ENCODE peak calls at places on chromosomes 4 and X, in five cellular contexts. H is left ventricle myocardium inferior, J is hepatocyte, T is left lung, R is neural progenitor cell. E is an unnamed sample.

GRCh38 chr4:139582044-139582443 is 26.0 kb upstream of the SETD7 start:
- DNase-seq in H (no peak), J (no peak), T (no peak), R (no peak), E (no peak)

GRCh38 chr4:68466185-68466584 is 18.9 kb downstream of the TMPRSS11E start:
- DNase-seq in H (no peak), J (no peak), T (no peak), R (no peak), E (no peak)

GRCh38 chrX:63993936-63994335 is 208.9 kb upstream of the ARHGEF9 start:
- DNase-seq in H (no peak), J (no peak), T (no peak), R (no peak), E (no peak)

GRCh38 chr4:159446266-159446976 is 343.5 kb downstream of the RAPGEF2 start:
- DNase-seq in H (no peak), J (peak; percentile 86), T (no peak), R (peak; percentile 69), E (peak; percentile 64)

GRCh38 chr4:81754169-81754568 is 282.5 kb upstream of the RASGEF1B start:
- DNase-seq in H (no peak), J (no peak), T (no peak), R (no peak), E (no peak)

GRCh38 chrX:112946227-112946626 is 105.6 kb upstream of the AMOT start:
- DNase-seq in H (no peak), J (no peak), T (no peak), R (no peak), E (no peak)

GRCh38 chrX:40154229-40154852 is 56.6 kb upstream of the BCOR start:
- DNase-seq in H (peak; percentile 46), J (peak; percentile 73), T (no peak), R (peak; percentile 85), E (no peak)

GRCh38 chrX:154333837-154334271 is 38.3 kb downstream of the TKTL1 start:
- DNase-seq in H (no peak), J (no peak), T (no peak), R (no peak), E (no peak)

GRCh38 chr4:7763106-7763505 is 176.6 kb downstream of the AFAP1 start:
- DNase-seq in H (no peak), J (no peak), T (no peak), R (no peak), E (no peak)

GRCh38 chrX:154490021-154490413 is 412 bp downstream of the SLC10A3 start:
- DNase-seq in H (no peak), J (peak; percentile 45), T (no peak), R (no peak), E (no peak)

GRCh38 chrX:70755850-70756249 is 152.7 kb downstream of the TEX11 start:
- DNase-seq in H (no peak), J (no peak), T (no peak), R (peak; percentile 55), E (no peak)

GRCh38 chr4:36242629-36243354 is 1.5 kb downstream of the ARAP2 start:
- DNase-seq in H (no peak), J (no peak), T (no peak), R (no peak), E (no peak)

GRCh38 chrX:152958047-152958446 is 35.9 kb downstream of the PNMA5 start:
- DNase-seq in H (no peak), J (no peak), T (no peak), R (no peak), E (no peak)

GRCh38 chr4:76803522-76803921 is 94.4 kb downstream of the SOWAHB start:
- DNase-seq in H (no peak), J (peak; percentile 75), T (no peak), R (no peak), E (no peak)

GRCh38 chrX:13047752-13048151 is 3.3 kb upstream of the FAM9C start:
- DNase-seq in H (no peak), J (peak; percentile 28), T (no peak), R (no peak), E (no peak)

GRCh38 chrX:13050151-13050550 is 5.7 kb upstream of the FAM9C start:
- DNase-seq in H (no peak), J (no peak), T (no peak), R (no peak), E (no peak)

GRCh38 chrX:13051167-13051528 is 6.7 kb upstream of the FAM9C start:
- DNase-seq in H (no peak), J (no peak), T (no peak), R (no peak), E (no peak)

GRCh38 chrX:13046035-13046851 is 1.8 kb upstream of the FAM9C start:
- DNase-seq in H (no peak), J (no peak), T (no peak), R (no peak), E (no peak)

DNA sequence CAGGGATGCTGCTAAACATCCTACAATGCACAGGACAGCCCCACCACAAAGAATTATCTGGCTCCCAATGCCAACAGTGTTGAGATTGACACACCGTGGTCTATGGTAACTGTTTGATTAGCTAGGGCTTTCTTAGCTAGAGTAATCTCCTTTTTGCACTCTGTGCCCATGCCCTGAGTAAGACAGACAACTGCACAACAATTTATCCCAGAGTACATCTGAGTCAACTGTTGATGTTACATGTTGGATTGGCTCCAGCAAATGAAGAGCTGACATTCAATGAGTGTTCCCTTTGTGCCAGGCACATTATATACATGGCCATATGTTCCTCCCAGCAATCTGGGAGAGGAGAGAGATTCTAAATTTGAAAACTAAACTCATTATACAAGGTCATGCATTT is 3.8 kb upstream of the FAM9C start:
- DNase-seq in H (no peak), J (no peak), T (no peak), R (no peak), E (no peak)
- H3K27ac ChIP-seq in H (no peak overlapping the region), J (peak overlapping the region; percentile 45), T (no peak overlapping the region), R (no peak overlapping the region), E (no peak overlapping the region)

DNA sequence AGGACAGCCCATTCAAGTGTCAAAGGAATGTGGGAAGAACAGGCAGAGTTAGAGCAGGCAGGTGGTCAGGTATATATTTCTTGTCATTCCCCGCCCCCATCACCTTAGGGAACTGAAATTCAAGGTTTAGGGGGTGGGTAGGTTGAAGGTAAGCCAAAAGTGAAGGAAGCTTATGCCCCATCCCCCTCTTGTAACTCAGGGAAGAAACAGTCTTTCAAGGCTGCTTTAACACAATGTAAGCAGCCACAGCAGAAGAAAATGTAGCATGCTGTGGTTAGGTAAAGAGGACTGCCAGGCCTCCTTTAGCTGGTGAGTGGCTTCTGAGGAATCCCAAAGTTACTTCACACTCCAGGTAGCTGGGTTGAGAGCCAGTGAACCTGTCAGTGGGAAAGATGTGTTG is 122.3 kb downstream of the RS1 start:
- DNase-seq in H (no peak), J (no peak), T (no peak), R (no peak), E (no peak)
- H3K4me1 ChIP-seq in H (no peaks in the 10 kb centered on the region), J (no peaks in the 10 kb centered on the region), T (no peaks in the 10 kb centered on the region), R (no peaks in the 10 kb centered on the region), E (no peaks in the 10 kb centered on the region)

GRCh38 chrX:87813566-87813965 is 296.0 kb downstream of the KLHL4 start:
- DNase-seq in H (no peak), J (no peak), T (no peak), R (no peak), E (no peak)

GRCh38 chrX:87805829-87806490 is 288.4 kb downstream of the KLHL4 start:
- DNase-seq in H (no peak), J (peak; percentile 10), T (no peak), R (no peak), E (no peak)

DNA sequence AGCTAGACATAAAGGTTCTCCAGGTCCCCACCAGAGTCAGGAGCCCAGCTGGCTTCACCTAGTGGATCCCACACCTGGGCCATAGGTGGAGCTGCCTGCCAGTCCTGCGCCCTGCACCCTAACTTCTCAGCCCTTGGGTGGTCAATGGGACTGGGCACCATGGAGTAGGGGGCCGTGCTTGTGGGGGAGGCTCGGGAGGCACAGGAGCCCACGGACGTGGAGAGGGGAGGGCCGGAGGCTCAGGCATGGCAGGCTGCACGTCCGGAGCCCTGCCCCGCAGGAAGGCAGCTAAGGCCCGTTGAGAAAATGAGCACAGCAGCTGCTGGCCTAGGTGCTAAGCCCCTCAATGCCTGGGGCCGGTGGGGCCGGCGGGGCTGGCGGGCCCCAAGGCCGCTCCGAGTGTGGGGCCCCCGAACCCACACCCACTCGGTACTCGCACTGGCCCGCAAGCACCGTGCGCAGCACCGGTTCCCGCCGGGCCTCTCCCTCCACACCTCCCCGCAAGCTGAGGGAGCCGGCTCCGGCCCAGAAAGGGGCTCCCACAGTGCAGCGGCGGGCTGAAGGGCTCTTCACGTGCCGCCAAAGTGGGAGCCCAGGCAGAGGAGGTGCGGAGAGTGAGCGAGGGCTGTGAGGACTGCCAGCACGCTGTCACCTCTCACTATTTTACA is 291.1 kb downstream of the KLHL4 start:
- DNase-seq in H (no peak), J (no peak), T (no peak), R (no peak), E (no peak)
- TF ChIP-seq CTCF in H (no peak), J (no peak), T (no peak), R (no peak), E (no peak)

GRCh38 chrX:80016182-80016581 is 1.6 kb downstream of the TBX22 start:
- DNase-seq in H (no peak), J (no peak), T (no peak), R (no peak), E (no peak)

GRCh38 chrX:80011522-80011921 is 3.0 kb upstream of the TBX22 start:
- DNase-seq in H (no peak), J (no peak), T (no peak), R (no peak), E (no peak)

DNA sequence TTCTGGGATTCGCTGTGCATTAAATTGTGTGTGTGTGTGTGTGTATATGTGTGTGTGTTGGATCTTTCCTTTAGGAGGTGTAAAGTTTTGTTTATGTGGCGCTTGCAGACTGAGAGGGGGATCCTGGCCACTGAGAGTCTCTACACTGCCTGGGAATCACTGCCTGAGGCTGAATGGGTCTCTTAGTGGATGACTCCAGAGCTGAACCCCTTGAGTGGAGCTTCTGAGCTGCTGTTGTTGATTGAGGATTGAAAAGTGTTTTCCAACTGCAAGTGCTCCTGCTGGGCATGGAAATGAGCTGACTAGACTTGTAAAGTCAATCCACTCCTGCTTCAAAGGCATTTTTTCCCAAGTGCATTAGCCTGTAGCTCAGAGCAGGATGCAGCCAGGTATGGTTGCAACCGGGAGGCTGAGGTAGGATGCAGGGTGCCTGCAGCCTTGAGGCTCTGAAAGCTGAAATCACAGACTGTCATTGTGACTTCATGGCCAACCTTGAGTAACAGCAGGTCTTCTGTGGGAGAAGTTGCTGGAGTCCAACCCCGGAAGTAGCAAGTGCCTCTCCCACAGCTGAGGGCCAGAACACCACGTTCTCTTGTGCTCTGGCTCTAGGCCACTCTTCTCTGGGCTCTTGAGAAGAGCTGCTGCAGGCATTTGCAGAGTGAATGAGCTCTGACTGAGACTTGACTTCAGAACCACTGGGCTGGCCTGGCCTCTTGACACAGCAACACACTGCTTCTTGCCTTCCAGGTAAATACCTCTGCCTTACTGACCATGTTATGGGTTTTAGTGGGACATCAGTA is at the start of gene TBX22:
- DNase-seq in H (no peak), J (no peak), T (no peak), R (no peak), E (no peak)
- H3K27ac ChIP-seq in H (no peak within 1 kb of the TSS), J (no peak within 1 kb of the TSS), T (no peak within 1 kb of the TSS), R (no peak within 1 kb of the TSS), E (no peak within 1 kb of the TSS)

GRCh38 chr4:95093460-95093859 is 335.7 kb downstream of the BMPR1B start:
- DNase-seq in H (no peak), J (no peak), T (no peak), R (no peak), E (no peak)
- H3K4me1 ChIP-seq in H (peaks cover 4% of the 10 kb centered on the region), J (peaks cover 4% of the 10 kb centered on the region), T (no peaks in the 10 kb centered on the region), R (no peaks in the 10 kb centered on the region), E (peaks cover 4% of the 10 kb centered on the region)

GRCh38 chrX:11540532-11541377 is 125.0 kb downstream of the ARHGAP6 start:
- DNase-seq in H (peak; percentile 25), J (no peak), T (no peak), R (no peak), E (no peak)
- TF ChIP-seq CTCF in H (no peak), J (no peak), T (peak; percentile 8), R (no peak), E (no peak)

E was measured in ascending aorta.